ENCODE peak calls at places on chromosomes 6 and 20, in five cellular contexts. One of them, this sample, is unnamed.

GRCh38 chr6:151143337-151143736 is 96.4 kb upstream of the AKAP12 start:
- DNase-seq in cardiac fibroblast: no peak
- DNase-seq in aorta: no peak
- DNase-seq in dorsolateral prefrontal cortex: no peak
- DNase-seq in effector CD4-positive, alpha-beta T cell: no peak
- DNase-seq in this sample: no peak

GRCh38 chr6:131443514-131443913 is 129.5 kb upstream of the ARG1 start:
- DNase-seq in cardiac fibroblast: no peak
- DNase-seq in aorta: no peak
- DNase-seq in dorsolateral prefrontal cortex: no peak
- DNase-seq in effector CD4-positive, alpha-beta T cell: no peak
- DNase-seq in this sample: no peak

GRCh38 chr6:89843070-89843469 is 13.4 kb downstream of the CASP8AP2 start:
- DNase-seq in cardiac fibroblast: peak
- DNase-seq in aorta: no peak
- DNase-seq in dorsolateral prefrontal cortex: no peak
- DNase-seq in effector CD4-positive, alpha-beta T cell: no peak
- DNase-seq in this sample: no peak

GRCh38 chr6:157514659-157515496 is 133.9 kb downstream of the ZDHHC14 start:
- DNase-seq in cardiac fibroblast: peak
- DNase-seq in aorta: no peak
- DNase-seq in dorsolateral prefrontal cortex: peak
- DNase-seq in effector CD4-positive, alpha-beta T cell: no peak
- DNase-seq in this sample: no peak

GRCh38 chr6:89581669-89582068 is 56.9 kb downstream of the LYRM2 start:
- DNase-seq in cardiac fibroblast: no peak
- DNase-seq in aorta: no peak
- DNase-seq in dorsolateral prefrontal cortex: no peak
- DNase-seq in effector CD4-positive, alpha-beta T cell: no peak
- DNase-seq in this sample: no peak

GRCh38 chr6:137853569-137854213 is 13.4 kb upstream of the TNFAIP3 start:
- DNase-seq in cardiac fibroblast: peak
- DNase-seq in aorta: no peak
- DNase-seq in dorsolateral prefrontal cortex: no peak
- DNase-seq in effector CD4-positive, alpha-beta T cell: no peak
- DNase-seq in this sample: no peak

GRCh38 chr6:143928853-143929252 is 64.6 kb downstream of the ZC2HC1B start:
- DNase-seq in cardiac fibroblast: no peak
- DNase-seq in aorta: no peak
- DNase-seq in dorsolateral prefrontal cortex: no peak
- DNase-seq in effector CD4-positive, alpha-beta T cell: no peak
- DNase-seq in this sample: no peak

GRCh38 chr6:42079941-42080464 is 29.7 kb downstream of the TAF8 start:
- DNase-seq in cardiac fibroblast: no peak
- DNase-seq in aorta: no peak
- DNase-seq in dorsolateral prefrontal cortex: no peak
- DNase-seq in effector CD4-positive, alpha-beta T cell: no peak
- DNase-seq in this sample: no peak

GRCh38 chr6:151285121-151285520 is 45.4 kb downstream of the AKAP12 start:
- DNase-seq in cardiac fibroblast: peak
- DNase-seq in aorta: no peak
- DNase-seq in dorsolateral prefrontal cortex: no peak
- DNase-seq in effector CD4-positive, alpha-beta T cell: no peak
- DNase-seq in this sample: no peak

GRCh38 chr20:12053348-12053747 is 135.7 kb downstream of the BTBD3 start:
- DNase-seq in cardiac fibroblast: peak
- DNase-seq in aorta: no peak
- DNase-seq in dorsolateral prefrontal cortex: no peak
- DNase-seq in effector CD4-positive, alpha-beta T cell: no peak
- DNase-seq in this sample: no peak

GRCh38 chr6:37083243-37084138 is 78.0 kb downstream of the FGD2 start:
- DNase-seq in cardiac fibroblast: peak
- DNase-seq in aorta: peak
- DNase-seq in dorsolateral prefrontal cortex: peak
- DNase-seq in effector CD4-positive, alpha-beta T cell: no peak
- DNase-seq in this sample: no peak

GRCh38 chr20:59783020-59784010 is 150.1 kb downstream of the SYCP2 start:
- DNase-seq in cardiac fibroblast: peak
- DNase-seq in aorta: no peak
- DNase-seq in dorsolateral prefrontal cortex: peak
- DNase-seq in effector CD4-positive, alpha-beta T cell: no peak
- DNase-seq in this sample: no peak